ENCODE peak calls at places on chromosomes 13 and 19, in ten cellular contexts. H, N, Z, O, F, V, Y, Q, I and S are unnamed samples.

GRCh38 chr13:103656329-103656728 is 590.1 kb upstream of the SLC10A2 start:
- DNase-seq in H (no peak), N (no peak), Z (no peak), O (no peak), F (no peak), V (no peak), Y (no peak), Q (no peak), I (no peak), S (no peak)

GRCh38 chr19:40718774-40719391 is 2.0 kb downstream of the ITPKC start:
- DNase-seq in H (peak), N (peak), Z (peak), O (no peak), F (peak), V (no peak), Y (no peak), Q (no peak), I (peak), S (peak)

GRCh38 chr19:47839913-47840312 is 18.2 kb downstream of the CRX start:
- DNase-seq in H (no peak), N (no peak), Z (no peak), O (no peak), F (peak), V (no peak), Y (no peak), Q (no peak), I (peak), S (no peak)

GRCh38 chr13:49620170-49620621 is 8.1 kb upstream of the ARL11 start:
- DNase-seq in H (no peak), N (no peak), Z (no peak), O (no peak), F (no peak), V (no peak), Y (no peak), Q (no peak), I (no peak), S (no peak)

GRCh38 chr13:76882431-76882830 is 3.8 kb downstream of the KCTD12 start:
- DNase-seq in H (no peak), N (no peak), Z (no peak), O (no peak), F (no peak), V (no peak), Y (no peak), Q (no peak), I (no peak), S (no peak)

GRCh38 chr13:29292045-29292444 is 303.4 kb downstream of the SLC7A1 start:
- DNase-seq in H (no peak), N (no peak), Z (no peak), O (no peak), F (no peak), V (no peak), Y (no peak), Q (no peak), I (peak), S (no peak)

GRCh38 chr19:13794388-13794751 is 873 bp upstream of the ZSWIM4 start:
- DNase-seq in H (peak), N (peak), Z (peak), O (no peak), F (no peak), V (no peak), Y (no peak), Q (peak), I (no peak), S (peak)

GRCh38 chr19:10467104-10467706 is 36.0 kb downstream of the KEAP1 start:
- DNase-seq in H (no peak), N (no peak), Z (no peak), O (no peak), F (no peak), V (no peak), Y (no peak), Q (no peak), I (no peak), S (no peak)

GRCh38 chr19:33348301-33349010 is 25.1 kb upstream of the CEBPG start:
- DNase-seq in H (no peak), N (no peak), Z (no peak), O (no peak), F (no peak), V (no peak), Y (no peak), Q (no peak), I (no peak), S (no peak)

GRCh38 chr13:97136418-97136817 is 85.7 kb upstream of the MBNL2 start:
- DNase-seq in H (no peak), N (no peak), Z (no peak), O (no peak), F (no peak), V (no peak), Y (no peak), Q (no peak), I (no peak), S (no peak)

GRCh38 chr13:30700364-30700763 is 35.0 kb upstream of the ALOX5AP start:
- DNase-seq in H (no peak), N (no peak), Z (no peak), O (no peak), F (no peak), V (no peak), Y (no peak), Q (no peak), I (no peak), S (no peak)

GRCh38 chr19:46634656-46635218 is 1.3 kb downstream of the GNG8 start:
- DNase-seq in H (no peak), N (no peak), Z (no peak), O (no peak), F (peak), V (no peak), Y (no peak), Q (no peak), I (no peak), S (no peak)

GRCh38 chr19:17246681-17247425 is 1.1 kb upstream of the NR2F6 start:
- DNase-seq in H (no peak), N (peak), Z (peak), O (no peak), F (no peak), V (no peak), Y (no peak), Q (no peak), I (no peak), S (no peak)

GRCh38 chr13:114140131-114140908 is 7.9 kb upstream of the RASA3 start:
- DNase-seq in H (no peak), N (no peak), Z (no peak), O (no peak), F (no peak), V (no peak), Y (no peak), Q (no peak), I (no peak), S (no peak)

GRCh38 chr13:111951982-111952565 is 114.9 kb upstream of the SOX1 start:
- DNase-seq in H (no peak), N (no peak), Z (no peak), O (no peak), F (peak), V (no peak), Y (no peak), Q (no peak), I (no peak), S (no peak)

GRCh38 chr13:113981611-113982295 is 7.9 kb upstream of the C13orf46 start:
- DNase-seq in H (no peak), N (no peak), Z (peak), O (no peak), F (no peak), V (no peak), Y (no peak), Q (no peak), I (no peak), S (no peak)

GRCh38 chr13:20127263-20127562 is 33.6 kb downstream of the GJA3 start:
- DNase-seq in H (no peak), N (no peak), Z (no peak), O (no peak), F (no peak), V (no peak), Y (no peak), Q (no peak), I (peak), S (no peak)

GRCh38 chr19:23771761-23772667 is 13.3 kb upstream of the ZNF681 start:
- DNase-seq in H (no peak), N (no peak), Z (no peak), O (no peak), F (no peak), V (no peak), Y (no peak), Q (no peak), I (no peak), S (no peak)

GRCh38 chr13:28408235-28408848 is 86.6 kb downstream of the FLT1 start:
- DNase-seq in H (no peak), N (no peak), Z (peak), O (no peak), F (no peak), V (no peak), Y (no peak), Q (no peak), I (peak), S (no peak)

GRCh38 chr13:33723365-33723764 is 94.6 kb upstream of the RFC3 start:
- DNase-seq in H (no peak), N (no peak), Z (no peak), O (no peak), F (no peak), V (no peak), Y (no peak), Q (no peak), I (no peak), S (no peak)

GRCh38 chr13:114035583-114036501 is 62.0 kb upstream of the C13orf46 start:
- DNase-seq in H (no peak), N (peak), Z (no peak), O (no peak), F (no peak), V (no peak), Y (no peak), Q (no peak), I (no peak), S (no peak)

GRCh38 chr19:43412441-43412840 is 2.2 kb upstream of the TEX101 start:
- DNase-seq in H (no peak), N (no peak), Z (no peak), O (no peak), F (no peak), V (no peak), Y (no peak), Q (no peak), I (no peak), S (no peak)

GRCh38 chr19:18300930-18301717 is 19.7 kb upstream of the JUND start:
- DNase-seq in H (peak), N (peak), Z (peak), O (no peak), F (no peak), V (no peak), Y (no peak), Q (peak), I (no peak), S (no peak)

GRCh38 chr19:15532779-15533521 is 24.6 kb downstream of the CYP4F22 start:
- DNase-seq in H (no peak), N (no peak), Z (no peak), O (no peak), F (no peak), V (no peak), Y (no peak), Q (no peak), I (no peak), S (no peak)

GRCh38 chr19:41821003-41821735 is 23.3 kb downstream of the LYPD4 start:
- DNase-seq in H (peak), N (no peak), Z (no peak), O (peak), F (peak), V (no peak), Y (peak), Q (no peak), I (peak), S (no peak)

GRCh38 chr13:68535329-68535728 is 1305.2 kb upstream of the PCDH9 start:
- DNase-seq in H (no peak), N (no peak), Z (no peak), O (no peak), F (no peak), V (no peak), Y (no peak), Q (no peak), I (peak), S (no peak)

GRCh38 chr19:33192010-33192409 is 2.1 kb upstream of the LRP3 start:
- DNase-seq in H (no peak), N (no peak), Z (no peak), O (no peak), F (no peak), V (no peak), Y (no peak), Q (no peak), I (peak), S (no peak)

GRCh38 chr19:12350185-12350889 is 15.1 kb downstream of the ZNF442 start:
- DNase-seq in H (no peak), N (no peak), Z (no peak), O (no peak), F (no peak), V (no peak), Y (no peak), Q (no peak), I (no peak), S (no peak)

GRCh38 chr13:95660981-95661581 is 15.9 kb upstream of the DNAJC3 start:
- DNase-seq in H (no peak), N (no peak), Z (no peak), O (no peak), F (no peak), V (no peak), Y (no peak), Q (no peak), I (peak), S (no peak)

GRCh38 chr19:12034610-12035009 is 869 bp downstream of the ZNF433 start:
- DNase-seq in H (no peak), N (no peak), Z (no peak), O (no peak), F (no peak), V (no peak), Y (no peak), Q (no peak), I (peak), S (no peak)

DNA sequence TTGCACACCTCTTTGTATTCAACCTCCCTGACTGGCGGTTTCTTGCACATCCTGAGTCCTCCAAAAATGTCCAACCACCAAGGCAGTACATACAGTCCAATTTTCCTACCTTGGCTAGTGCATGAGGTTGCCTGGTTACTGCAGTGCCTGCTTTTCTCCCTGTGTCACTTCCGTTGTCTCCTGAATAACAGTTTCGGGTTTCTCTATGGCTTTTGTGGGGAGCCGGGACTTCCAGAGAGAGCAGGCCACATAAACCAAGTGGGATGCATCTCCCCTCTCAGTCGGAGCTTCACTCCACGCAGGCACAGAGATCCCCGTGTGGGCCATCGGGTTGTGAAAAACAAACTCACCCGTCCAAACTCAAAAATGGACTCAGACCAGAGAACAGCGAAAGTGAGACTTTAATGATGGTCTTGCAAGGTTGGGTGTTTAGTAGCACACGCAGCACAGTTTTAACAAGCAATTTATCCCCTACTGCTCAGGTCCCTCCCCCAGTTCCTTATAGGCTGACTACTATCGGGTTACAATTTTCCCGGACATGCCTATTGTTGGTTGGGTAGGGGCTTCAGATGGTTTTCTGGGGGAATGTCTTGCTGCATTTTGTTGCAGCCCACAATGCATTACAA is 173.1 kb downstream of the POU4F1 start:
- DNase-seq in H (no peak), N (no peak), Z (no peak), O (peak), F (peak), V (no peak), Y (no peak), Q (no peak), I (peak), S (no peak)
- H3K27ac ChIP-seq in H (no peak), N (no peak), Z (no peak), O (peak), F (no peak), V (no peak), Y (no peak), Q (no peak), I (no peak), S (no peak)

GRCh38 chr13:109748677-109749076 is 37.7 kb downstream of the IRS2 start:
- DNase-seq in H (no peak), N (no peak), Z (no peak), O (no peak), F (no peak), V (no peak), Y (no peak), Q (no peak), I (no peak), S (no peak)
- H3K27ac ChIP-seq in H (no peak), N (no peak), Z (no peak), O (no peak), F (no peak), V (no peak), Y (no peak), Q (no peak), I (no peak), S (no peak)

DNA sequence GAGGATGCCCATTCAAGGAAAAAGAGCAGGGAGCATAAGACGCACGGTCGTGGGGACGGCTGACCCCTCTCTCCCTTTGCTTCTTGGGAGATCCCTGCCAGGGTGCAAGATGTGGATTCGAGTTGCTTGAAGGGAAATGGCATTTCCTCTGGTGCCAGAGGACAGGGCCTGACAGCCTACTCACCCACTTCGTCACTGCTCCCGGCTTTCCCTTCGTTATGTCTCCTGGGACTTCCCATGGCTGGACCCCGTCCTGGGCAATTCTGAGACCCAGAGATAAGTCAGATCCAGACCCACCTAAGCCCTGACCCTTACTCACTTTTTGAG is 1.2 kb downstream of the TBC1D17 start:
- DNase-seq in H (no peak), N (no peak), Z (no peak), O (no peak), F (no peak), V (no peak), Y (no peak), Q (no peak), I (no peak), S (no peak)
- H3K27ac ChIP-seq in H (no peak), N (peak), Z (peak), O (no peak), F (no peak), V (peak), Y (peak), Q (no peak), I (peak), S (no peak)

GRCh38 chr19:6216236-6216995 is 63.4 kb downstream of the MLLT1 start:
- DNase-seq in H (no peak), N (no peak), Z (peak), O (no peak), F (no peak), V (no peak), Y (no peak), Q (no peak), I (no peak), S (no peak)

GRCh38 chr19:6215701-6216235 is 64.0 kb downstream of the MLLT1 start:
- DNase-seq in H (no peak), N (no peak), Z (peak), O (no peak), F (no peak), V (no peak), Y (no peak), Q (no peak), I (no peak), S (no peak)

GRCh38 chr19:6217752-6218403 is 61.9 kb downstream of the MLLT1 start:
- DNase-seq in H (no peak), N (no peak), Z (no peak), O (no peak), F (no peak), V (no peak), Y (no peak), Q (no peak), I (no peak), S (no peak)

GRCh38 chr19:6218497-6219146 is 61.2 kb downstream of the MLLT1 start:
- DNase-seq in H (peak), N (peak), Z (peak), O (peak), F (peak), V (peak), Y (peak), Q (peak), I (peak), S (no peak)

GRCh38 chr19:6216996-6217751 is 62.6 kb downstream of the MLLT1 start:
- DNase-seq in H (peak), N (no peak), Z (peak), O (peak), F (no peak), V (no peak), Y (peak), Q (no peak), I (peak), S (no peak)
- H3K27ac ChIP-seq in H (no peak), N (peak), Z (peak), O (peak), F (no peak), V (no peak), Y (peak), Q (no peak), I (peak), S (no peak)

GRCh38 chr13:26007774-26008173 is 44.0 kb downstream of the SHISA2 start:
- DNase-seq in H (no peak), N (no peak), Z (no peak), O (no peak), F (no peak), V (no peak), Y (no peak), Q (no peak), I (no peak), S (no peak)

GRCh38 chr13:26011996-26012688 is 39.7 kb downstream of the SHISA2 start:
- DNase-seq in H (peak), N (no peak), Z (no peak), O (no peak), F (no peak), V (no peak), Y (no peak), Q (no peak), I (no peak), S (no peak)

GRCh38 chr13:26010487-26011207 is 41.2 kb downstream of the SHISA2 start:
- DNase-seq in H (no peak), N (no peak), Z (no peak), O (no peak), F (no peak), V (no peak), Y (no peak), Q (no peak), I (no peak), S (no peak)

GRCh38 chr13:26011208-26011573 is 40.6 kb downstream of the SHISA2 start:
- DNase-seq in H (no peak), N (no peak), Z (no peak), O (no peak), F (no peak), V (no peak), Y (no peak), Q (no peak), I (no peak), S (no peak)

GRCh38 chr13:26007261-26007765 is 44.5 kb downstream of the SHISA2 start:
- DNase-seq in H (no peak), N (no peak), Z (no peak), O (no peak), F (no peak), V (no peak), Y (no peak), Q (no peak), I (no peak), S (no peak)
- H3K27ac ChIP-seq in H (no peak), N (no peak), Z (no peak), O (no peak), F (no peak), V (no peak), Y (no peak), Q (no peak), I (no peak), S (no peak)